ENCODE peak calls at places on chromosomes 5 and 9, in five cellular contexts. H is PC-3, P is astrocyte of the cerebellum, S is H9, V is cerebellum. U is an unnamed sample.

GRCh38 chr9:131980267-131980916 is 99.3 kb downstream of the MED27 start:
- DNase-seq in V (no peak), H (no peak), P (no peak), S (no peak), U (no peak)

GRCh38 chr5:32543291-32543690 is 42.1 kb upstream of the SUB1 start:
- DNase-seq in V (no peak), P (no peak), H (no peak), S (no peak), U (no peak)

GRCh38 chr5:68239485-68239884 is 23.9 kb downstream of the PIK3R1 start:
- DNase-seq in S (no peak), H (no peak), V (no peak), P (peak), U (no peak)

GRCh38 chr5:165457854-165458481 is 1952.5 kb downstream of the MAT2B start:
- DNase-seq in H (peak), V (no peak), S (peak), P (peak), U (peak)

GRCh38 chr5:27578280-27578679 is 539.9 kb upstream of the CDH9 start:
- DNase-seq in V (no peak), S (no peak), H (no peak), P (no peak), U (no peak)

GRCh38 chr9:112887377-112887776 is 3.3 kb downstream of the SLC46A2 start:
- DNase-seq in S (peak), V (no peak), P (no peak), H (no peak), U (no peak)

GRCh38 chr5:66958984-66959641 is 237.5 kb downstream of the CD180 start:
- DNase-seq in V (peak), S (peak), H (peak), P (peak), U (peak)

GRCh38 chr5:90092734-90093133 is 316.8 kb downstream of the CETN3 start:
- DNase-seq in S (no peak), H (no peak), P (no peak), V (no peak), U (no peak)

GRCh38 chr5:132679166-132679565 is 5.4 kb downstream of the IL4 start:
- DNase-seq in S (no peak), V (no peak), P (no peak), H (no peak), U (no peak)

GRCh38 chr9:125969462-125969861 is 222.3 kb downstream of the PBX3 start:
- DNase-seq in H (no peak), S (no peak), P (no peak), V (no peak), U (no peak)

GRCh38 chr9:134602547-134603362 is 38.8 kb upstream of the COL5A1 start:
- DNase-seq in V (no peak), H (peak), P (peak), S (peak), U (no peak)

GRCh38 chr5:31157719-31158118 is 35.8 kb upstream of the CDH6 start:
- DNase-seq in V (no peak), S (no peak), P (no peak), H (no peak), U (no peak)

GRCh38 chr5:179618923-179619554 is 4.4 kb downstream of the HNRNPH1 start:
- DNase-seq in H (no peak), V (no peak), P (no peak), S (no peak), U (no peak)

GRCh38 chr5:45642370-45642769 is 53.8 kb downstream of the HCN1 start:
- DNase-seq in S (no peak), H (no peak), V (peak), P (no peak), U (no peak)